ENCODE peak calls at places on chromosomes 7 and 10, in five cellular contexts. One of them, this sample, is unnamed.
A peak's percentile ranks its signal among the peaks of the same experiment; 100 is the strongest.

GRCh38 chr7:25456467-25457171 is 228.3 kb upstream of the NPVF start:
- DNase-seq in lower leg skin: no peak
- DNase-seq in GM23248: no peak
- DNase-seq in neural crest cell: no peak
- DNase-seq in NCI-H2081 treated with DMSO at 0.1 percent for 48 hours: no peak
- DNase-seq in this sample: no peak

GRCh38 chr7:23685770-23686169 is 5.8 kb downstream of the FAM221A start:
- DNase-seq in NCI-H2081 treated with DMSO at 0.1 percent for 48 hours: no peak
- DNase-seq in GM23248: peak; percentile 45
- DNase-seq in neural crest cell: no peak
- DNase-seq in lower leg skin: no peak
- DNase-seq in this sample: no peak

GRCh38 chr7:151491859-151492258 is 27.8 kb downstream of the RHEB start:
- DNase-seq in lower leg skin: no peak
- DNase-seq in NCI-H2081 treated with DMSO at 0.1 percent for 48 hours: no peak
- DNase-seq in neural crest cell: no peak
- DNase-seq in GM23248: peak; percentile 85
- DNase-seq in this sample: no peak

GRCh38 chr10:30133198-30133597 is 73.8 kb upstream of the JCAD start:
- DNase-seq in lower leg skin: no peak
- DNase-seq in neural crest cell: no peak
- DNase-seq in GM23248: no peak
- DNase-seq in NCI-H2081 treated with DMSO at 0.1 percent for 48 hours: no peak
- DNase-seq in this sample: no peak

GRCh38 chr7:27064169-27064568 is 31.6 kb downstream of the HOXA1 start:
- DNase-seq in NCI-H2081 treated with DMSO at 0.1 percent for 48 hours: no peak
- DNase-seq in GM23248: peak; percentile 47
- DNase-seq in neural crest cell: no peak
- DNase-seq in lower leg skin: no peak
- DNase-seq in this sample: no peak

GRCh38 chr10:43141421-43141820 is 3.2 kb downstream of the CSGALNACT2 start:
- DNase-seq in NCI-H2081 treated with DMSO at 0.1 percent for 48 hours: no peak
- DNase-seq in GM23248: no peak
- DNase-seq in neural crest cell: no peak
- DNase-seq in lower leg skin: no peak
- DNase-seq in this sample: no peak

GRCh38 chr10:52146766-52147165 is 167.3 kb upstream of the DKK1 start:
- DNase-seq in lower leg skin: no peak
- DNase-seq in GM23248: peak; percentile 76
- DNase-seq in NCI-H2081 treated with DMSO at 0.1 percent for 48 hours: no peak
- DNase-seq in neural crest cell: no peak
- DNase-seq in this sample: no peak

GRCh38 chr10:80407836-80408197 is 534 bp upstream of the PRXL2A start:
- DNase-seq in neural crest cell: peak; percentile 22
- DNase-seq in lower leg skin: peak; percentile 86
- DNase-seq in NCI-H2081 treated with DMSO at 0.1 percent for 48 hours: no peak
- DNase-seq in GM23248: peak; percentile 9
- DNase-seq in this sample: no peak

GRCh38 chr10:91313761-91314520 is 93.5 kb downstream of the PCGF5 start:
- DNase-seq in NCI-H2081 treated with DMSO at 0.1 percent for 48 hours: no peak
- DNase-seq in lower leg skin: no peak
- DNase-seq in GM23248: peak; percentile 81
- DNase-seq in neural crest cell: no peak
- DNase-seq in this sample: no peak

GRCh38 chr7:70392870-70393269 is 739.1 kb upstream of the GALNT17 start:
- DNase-seq in neural crest cell: peak; percentile 30
- DNase-seq in GM23248: peak; percentile 3
- DNase-seq in lower leg skin: no peak
- DNase-seq in NCI-H2081 treated with DMSO at 0.1 percent for 48 hours: no peak
- DNase-seq in this sample: no peak

GRCh38 chr10:89332092-89332633 is 4.4 kb downstream of the IFIT3 start:
- DNase-seq in GM23248: peak; percentile 75
- DNase-seq in neural crest cell: no peak
- DNase-seq in lower leg skin: no peak
- DNase-seq in NCI-H2081 treated with DMSO at 0.1 percent for 48 hours: no peak
- DNase-seq in this sample: peak; percentile 58

GRCh38 chr10:1056326-1057105 is at the start of gene WDR37:
- DNase-seq in NCI-H2081 treated with DMSO at 0.1 percent for 48 hours: no peak
- DNase-seq in GM23248: peak; percentile 97
- DNase-seq in lower leg skin: peak; percentile 97
- DNase-seq in neural crest cell: peak; percentile 84
- DNase-seq in this sample: peak; percentile 93

GRCh38 chr7:151080091-151080521 is 503 bp downstream of the FASTK start:
- DNase-seq in lower leg skin: no peak
- DNase-seq in GM23248: peak; percentile 79
- DNase-seq in neural crest cell: no peak
- DNase-seq in NCI-H2081 treated with DMSO at 0.1 percent for 48 hours: no peak
- DNase-seq in this sample: peak; percentile 55

GRCh38 chr7:50594734-50595537 is 29.7 kb upstream of the DDC start:
- DNase-seq in neural crest cell: no peak
- DNase-seq in lower leg skin: no peak
- DNase-seq in GM23248: no peak
- DNase-seq in NCI-H2081 treated with DMSO at 0.1 percent for 48 hours: no peak
- DNase-seq in this sample: peak; percentile 23

GRCh38 chr10:42991442-42992098 is 85.3 kb upstream of the RET start:
- DNase-seq in lower leg skin: peak; percentile 61
- DNase-seq in GM23248: no peak
- DNase-seq in neural crest cell: no peak
- DNase-seq in NCI-H2081 treated with DMSO at 0.1 percent for 48 hours: no peak
- DNase-seq in this sample: no peak

GRCh38 chr7:154252046-154252445 is 199.8 kb downstream of the DPP6 start:
- DNase-seq in GM23248: no peak
- DNase-seq in neural crest cell: no peak
- DNase-seq in lower leg skin: no peak
- DNase-seq in NCI-H2081 treated with DMSO at 0.1 percent for 48 hours: no peak
- DNase-seq in this sample: no peak

GRCh38 chr10:124484016-124484415 is 22.4 kb downstream of the LHPP start:
- DNase-seq in GM23248: no peak
- DNase-seq in NCI-H2081 treated with DMSO at 0.1 percent for 48 hours: no peak
- DNase-seq in neural crest cell: no peak
- DNase-seq in lower leg skin: no peak
- DNase-seq in this sample: no peak

GRCh38 chr7:84524714-84525694 is 330.4 kb upstream of the SEMA3A start:
- DNase-seq in lower leg skin: no peak
- DNase-seq in neural crest cell: no peak
- DNase-seq in GM23248: peak; percentile 85
- DNase-seq in NCI-H2081 treated with DMSO at 0.1 percent for 48 hours: no peak
- DNase-seq in this sample: no peak

GRCh38 chr7:51013861-51014511 is 231.3 kb upstream of the GRB10 start:
- DNase-seq in lower leg skin: peak; percentile 60
- DNase-seq in NCI-H2081 treated with DMSO at 0.1 percent for 48 hours: no peak
- DNase-seq in neural crest cell: no peak
- DNase-seq in GM23248: no peak
- DNase-seq in this sample: no peak

GRCh38 chr10:29535012-29535777 is 99.6 kb downstream of the SVIL start:
- DNase-seq in GM23248: peak; percentile 90
- DNase-seq in neural crest cell: peak; percentile 77
- DNase-seq in lower leg skin: peak; percentile 81
- DNase-seq in NCI-H2081 treated with DMSO at 0.1 percent for 48 hours: no peak
- DNase-seq in this sample: no peak

GRCh38 chr7:32030904-32031692 is 39.1 kb downstream of the PDE1C start:
- DNase-seq in GM23248: peak; percentile 39
- DNase-seq in lower leg skin: no peak
- DNase-seq in NCI-H2081 treated with DMSO at 0.1 percent for 48 hours: no peak
- DNase-seq in neural crest cell: no peak
- DNase-seq in this sample: no peak

GRCh38 chr10:13528875-13529713 is at the start of gene BEND7:
- DNase-seq in GM23248: peak; percentile 52
- DNase-seq in neural crest cell: peak; percentile 43
- DNase-seq in lower leg skin: no peak
- DNase-seq in NCI-H2081 treated with DMSO at 0.1 percent for 48 hours: no peak
- DNase-seq in this sample: no peak